ENCODE peak calls at places on chromosome 7, in eight cellular contexts. One of them, this sample, is unnamed. For H3K4me1, the result is how much of the 10 kb centered on the place peaks cover.

GRCh38 chr7:81045491-81045890 is 126.6 kb upstream of the SEMA3C start:
- DNase-seq in tibial nerve: no peak
- DNase-seq in uterus: no peak
- DNase-seq in IMR-90: no peak
- DNase-seq in Peyer's patch: no peak
- DNase-seq in suprapubic skin: no peak
- DNase-seq in heart left ventricle: no peak
- DNase-seq in breast epithelium: no peak
- DNase-seq in this sample: no peak

GRCh38 chr7:22445140-22445722 is 54.8 kb downstream of the STEAP1B start:
- DNase-seq in tibial nerve: peak
- DNase-seq in uterus: peak
- DNase-seq in IMR-90: peak
- DNase-seq in Peyer's patch: peak
- DNase-seq in suprapubic skin: peak
- DNase-seq in heart left ventricle: peak
- DNase-seq in breast epithelium: peak
- DNase-seq in this sample: peak

GRCh38 chr7:94243312-94243711 is 151.4 kb upstream of the COL1A2 start:
- DNase-seq in tibial nerve: no peak
- DNase-seq in uterus: no peak
- DNase-seq in IMR-90: no peak
- DNase-seq in Peyer's patch: no peak
- DNase-seq in suprapubic skin: no peak
- DNase-seq in heart left ventricle: no peak
- DNase-seq in breast epithelium: no peak
- DNase-seq in this sample: no peak

GRCh38 chr7:128879461-128879938 is 16.8 kb downstream of the ATP6V1F start:
- DNase-seq in tibial nerve: no peak
- DNase-seq in uterus: no peak
- DNase-seq in IMR-90: no peak
- DNase-seq in Peyer's patch: no peak
- DNase-seq in suprapubic skin: no peak
- DNase-seq in heart left ventricle: peak
- DNase-seq in breast epithelium: no peak
- DNase-seq in this sample: no peak

GRCh38 chr7:37488163-37488759 is 39.6 kb upstream of the ELMO1 start:
- DNase-seq in tibial nerve: no peak
- DNase-seq in uterus: no peak
- DNase-seq in IMR-90: no peak
- DNase-seq in Peyer's patch: no peak
- DNase-seq in suprapubic skin: no peak
- DNase-seq in heart left ventricle: no peak
- DNase-seq in breast epithelium: no peak
- DNase-seq in this sample: no peak

GRCh38 chr7:91089382-91089963 is 174.8 kb upstream of the FZD1 start:
- DNase-seq in tibial nerve: peak
- DNase-seq in uterus: no peak
- DNase-seq in IMR-90: peak
- DNase-seq in Peyer's patch: no peak
- DNase-seq in suprapubic skin: no peak
- DNase-seq in heart left ventricle: no peak
- DNase-seq in breast epithelium: no peak
- DNase-seq in this sample: no peak

GRCh38 chr7:10973942-10974716 is 457 bp downstream of the PHF14 start:
- DNase-seq in tibial nerve: peak
- DNase-seq in uterus: peak
- DNase-seq in IMR-90: peak
- DNase-seq in Peyer's patch: peak
- DNase-seq in suprapubic skin: no peak
- DNase-seq in heart left ventricle: no peak
- DNase-seq in breast epithelium: no peak
- DNase-seq in this sample: peak

GRCh38 chr7:155487509-155488482 is 29.9 kb downstream of the EN2 start:
- DNase-seq in tibial nerve: no peak
- DNase-seq in uterus: no peak
- DNase-seq in IMR-90: no peak
- DNase-seq in Peyer's patch: no peak
- DNase-seq in suprapubic skin: no peak
- DNase-seq in heart left ventricle: no peak
- DNase-seq in breast epithelium: no peak
- DNase-seq in this sample: no peak

GRCh38 chr7:97499204-97499603 is 232.7 kb upstream of the TAC1 start:
- DNase-seq in tibial nerve: no peak
- DNase-seq in uterus: no peak
- DNase-seq in IMR-90: no peak
- DNase-seq in Peyer's patch: no peak
- DNase-seq in suprapubic skin: no peak
- DNase-seq in heart left ventricle: no peak
- DNase-seq in breast epithelium: no peak
- DNase-seq in this sample: no peak

GRCh38 chr7:14902589-14902963 is at the start of gene DGKB:
- DNase-seq in tibial nerve: no peak
- DNase-seq in uterus: peak
- DNase-seq in IMR-90: peak
- DNase-seq in Peyer's patch: no peak
- DNase-seq in suprapubic skin: no peak
- DNase-seq in heart left ventricle: peak
- DNase-seq in breast epithelium: no peak
- DNase-seq in this sample: no peak

GRCh38 chr7:30662431-30662939 is 19.8 kb downstream of the CRHR2 start:
- DNase-seq in tibial nerve: no peak
- DNase-seq in uterus: no peak
- DNase-seq in IMR-90: no peak
- DNase-seq in Peyer's patch: no peak
- DNase-seq in suprapubic skin: no peak
- DNase-seq in heart left ventricle: no peak
- DNase-seq in breast epithelium: no peak
- DNase-seq in this sample: no peak

GRCh38 chr7:157411580-157411979 is 74.8 kb downstream of the DNAJB6 start:
- DNase-seq in tibial nerve: no peak
- DNase-seq in uterus: no peak
- DNase-seq in IMR-90: no peak
- DNase-seq in Peyer's patch: peak
- DNase-seq in suprapubic skin: no peak
- DNase-seq in heart left ventricle: no peak
- DNase-seq in breast epithelium: no peak
- DNase-seq in this sample: no peak

GRCh38 chr7:140059288-140060242 is 3.2 kb downstream of the PARP12 start:
- DNase-seq in tibial nerve: no peak
- DNase-seq in uterus: peak
- DNase-seq in IMR-90: peak
- DNase-seq in Peyer's patch: no peak
- DNase-seq in suprapubic skin: no peak
- DNase-seq in heart left ventricle: no peak
- DNase-seq in breast epithelium: no peak
- DNase-seq in this sample: peak

GRCh38 chr7:518630-519428 is 817 bp downstream of the PDGFA start:
- DNase-seq in tibial nerve: peak
- DNase-seq in uterus: peak
- DNase-seq in IMR-90: peak
- DNase-seq in Peyer's patch: peak
- DNase-seq in suprapubic skin: no peak
- DNase-seq in heart left ventricle: peak
- DNase-seq in breast epithelium: peak
- DNase-seq in this sample: peak
- TF ChIP-seq POLR2A in tibial nerve: peak
- TF ChIP-seq POLR2A in uterus: peak
- TF ChIP-seq POLR2A in IMR-90: no peak
- TF ChIP-seq POLR2A in Peyer's patch: peak
- TF ChIP-seq POLR2A in suprapubic skin: no peak
- TF ChIP-seq POLR2A in heart left ventricle: peak
- TF ChIP-seq POLR2A in breast epithelium: peak
- TF ChIP-seq POLR2A in this sample: no peak

GRCh38 chr7:95267754-95268153 is 56.6 kb downstream of the PON1 start:
- DNase-seq in tibial nerve: no peak
- DNase-seq in uterus: no peak
- DNase-seq in IMR-90: no peak
- DNase-seq in Peyer's patch: no peak
- DNase-seq in suprapubic skin: no peak
- DNase-seq in heart left ventricle: no peak
- DNase-seq in breast epithelium: no peak
- DNase-seq in this sample: no peak
- H3K4me1 ChIP-seq in tibial nerve: under half
- H3K4me1 ChIP-seq in uterus: under half
- H3K4me1 ChIP-seq in IMR-90: under half
- H3K4me1 ChIP-seq in Peyer's patch: under half
- H3K4me1 ChIP-seq in suprapubic skin: under half
- H3K4me1 ChIP-seq in heart left ventricle: under half
- H3K4me1 ChIP-seq in breast epithelium: under half
- H3K4me1 ChIP-seq in this sample: under half

DNA sequence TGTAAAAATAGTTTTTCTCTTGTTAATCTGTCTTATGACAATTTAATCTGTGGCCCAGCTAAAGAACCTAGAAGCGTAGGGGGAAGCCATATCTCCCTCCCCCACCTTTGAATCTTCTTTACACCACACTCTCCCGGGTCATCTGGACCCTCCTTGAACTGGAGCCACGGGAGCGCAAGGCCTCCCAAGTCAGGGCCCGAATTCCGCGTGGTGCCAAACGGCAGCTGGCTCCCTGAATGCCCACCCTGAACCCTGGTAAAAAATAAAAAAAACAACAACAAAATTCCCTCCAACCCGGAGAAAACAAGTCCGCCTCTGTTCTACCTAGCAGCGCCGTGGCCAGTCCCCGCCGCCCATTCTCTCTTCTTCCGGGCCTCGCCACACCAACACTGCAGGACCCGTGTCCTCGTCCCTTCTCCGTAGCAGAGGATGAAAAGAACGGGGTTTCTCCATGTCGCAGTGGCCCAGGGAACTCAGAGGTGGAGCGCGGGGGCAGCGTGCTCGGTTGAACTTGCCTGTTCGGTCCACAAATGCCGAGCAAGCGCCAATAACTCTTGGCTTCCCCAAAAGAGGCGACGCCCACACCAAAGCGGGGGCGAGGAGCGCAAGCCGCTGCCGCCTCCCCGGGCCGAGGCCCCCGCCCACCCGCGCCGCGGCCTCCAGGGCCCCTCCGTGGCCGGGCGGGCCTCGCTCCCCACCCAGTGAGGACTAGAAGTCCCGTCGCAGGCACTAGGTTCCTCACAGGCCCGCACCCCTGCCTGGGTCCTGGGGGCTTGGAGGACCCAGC is 15.1 kb upstream of the FKBP9 start:
- DNase-seq in tibial nerve: peak
- DNase-seq in uterus: peak
- DNase-seq in IMR-90: peak
- DNase-seq in Peyer's patch: peak
- DNase-seq in suprapubic skin: peak
- DNase-seq in heart left ventricle: peak
- DNase-seq in breast epithelium: peak
- DNase-seq in this sample: peak
- TF ChIP-seq POLR2A in tibial nerve: no peak
- TF ChIP-seq POLR2A in uterus: peak
- TF ChIP-seq POLR2A in IMR-90: no peak
- TF ChIP-seq POLR2A in Peyer's patch: no peak
- TF ChIP-seq POLR2A in suprapubic skin: no peak
- TF ChIP-seq POLR2A in heart left ventricle: no peak
- TF ChIP-seq POLR2A in breast epithelium: no peak
- TF ChIP-seq POLR2A in this sample: no peak

DNA sequence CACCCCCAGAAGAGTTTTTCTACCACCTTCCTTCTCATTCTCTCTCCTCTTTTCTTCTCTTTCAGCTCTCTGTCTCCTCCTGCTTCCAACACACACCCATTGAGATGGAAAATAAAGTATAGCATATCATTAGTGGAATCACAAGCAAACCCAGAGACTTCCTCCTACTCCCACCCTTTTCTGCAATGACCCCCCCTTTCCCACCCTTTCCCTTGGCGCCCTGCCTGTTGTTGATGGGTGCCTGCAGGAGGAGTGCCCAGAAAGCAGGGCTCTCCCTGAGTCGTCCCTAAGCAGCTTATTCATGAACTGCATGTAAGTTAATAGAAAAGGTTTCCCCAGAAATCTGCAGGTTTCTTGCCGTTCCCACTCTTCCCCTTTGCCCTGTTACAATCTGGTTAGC is 300.0 kb downstream of the PLXNA4 start:
- DNase-seq in tibial nerve: no peak
- DNase-seq in uterus: no peak
- DNase-seq in IMR-90: no peak
- DNase-seq in Peyer's patch: no peak
- DNase-seq in suprapubic skin: no peak
- DNase-seq in heart left ventricle: no peak
- DNase-seq in breast epithelium: no peak
- DNase-seq in this sample: no peak
- H3K4me1 ChIP-seq in tibial nerve: under half
- H3K4me1 ChIP-seq in uterus: under half
- H3K4me1 ChIP-seq in IMR-90: under half
- H3K4me1 ChIP-seq in Peyer's patch: under half
- H3K4me1 ChIP-seq in suprapubic skin: under half
- H3K4me1 ChIP-seq in heart left ventricle: under half
- H3K4me1 ChIP-seq in breast epithelium: under half
- H3K4me1 ChIP-seq in this sample: under half

DNA sequence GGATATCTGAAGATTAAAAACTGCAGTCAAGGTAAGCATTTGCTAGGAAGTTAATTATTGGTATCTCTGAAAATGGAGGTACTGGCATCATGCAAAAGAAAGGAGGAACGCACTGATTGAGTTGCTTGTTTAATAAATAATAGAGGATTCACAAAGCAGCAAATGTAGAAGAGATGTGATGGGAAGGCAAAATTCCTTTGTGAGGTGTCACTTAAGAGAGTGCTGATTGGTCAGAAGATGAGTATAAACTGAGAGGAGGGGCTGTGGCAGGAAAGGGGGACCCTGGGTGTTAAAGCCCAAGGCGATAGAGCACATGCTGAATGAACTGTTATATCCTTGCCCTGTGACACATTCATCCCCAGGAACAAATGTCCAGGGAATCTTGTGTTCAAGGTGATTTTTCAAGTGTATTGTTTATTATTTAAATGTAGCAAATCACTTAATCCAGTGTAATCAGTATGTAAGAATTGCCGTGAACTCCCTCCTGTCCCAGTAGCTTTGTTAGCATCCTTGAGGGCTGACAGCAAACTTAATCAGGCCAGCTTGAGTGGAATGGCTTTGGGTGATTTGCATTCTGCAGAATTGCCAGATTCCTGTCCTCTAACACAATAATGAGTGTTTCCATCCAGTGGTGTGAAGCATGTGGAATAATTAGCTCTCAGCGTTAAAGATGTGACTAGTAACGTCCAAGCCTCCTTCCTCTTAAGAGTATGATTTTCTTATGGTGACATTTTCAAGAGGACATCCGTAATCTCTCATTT is 111.9 kb downstream of the CHN2 start:
- DNase-seq in tibial nerve: no peak
- DNase-seq in uterus: no peak
- DNase-seq in IMR-90: no peak
- DNase-seq in Peyer's patch: no peak
- DNase-seq in suprapubic skin: no peak
- DNase-seq in heart left ventricle: no peak
- DNase-seq in breast epithelium: no peak
- DNase-seq in this sample: no peak
- TF ChIP-seq POLR2A in tibial nerve: no peak
- TF ChIP-seq POLR2A in uterus: no peak
- TF ChIP-seq POLR2A in IMR-90: no peak
- TF ChIP-seq POLR2A in Peyer's patch: no peak
- TF ChIP-seq POLR2A in suprapubic skin: no peak
- TF ChIP-seq POLR2A in heart left ventricle: no peak
- TF ChIP-seq POLR2A in breast epithelium: no peak
- TF ChIP-seq POLR2A in this sample: no peak